ENCODE peak calls at places on chromosomes 11 and 22, in five cellular contexts. X, U, Q, L and W are unnamed samples.

GRCh38 chr11:16739326-16739875 is 954 bp downstream of the C11orf58 start:
- DNase-seq in U (peak; percentile 28), Q (no peak), L (peak; percentile 4), X (peak; percentile 22), W (no peak)

GRCh38 chr11:22879615-22880014 is 19.3 kb upstream of the CCDC179 start:
- DNase-seq in L (no peak), U (peak; percentile 40), Q (no peak), X (no peak), W (no peak)

GRCh38 chr11:16179668-16180067 is 176.7 kb downstream of the SOX6 start:
- DNase-seq in Q (no peak), L (no peak), X (no peak), U (peak; percentile 7), W (no peak)

GRCh38 chr11:66363187-66363601 is 8.4 kb downstream of the SLC29A2 start:
- DNase-seq in L (no peak), Q (no peak), X (no peak), U (no peak), W (no peak)

GRCh38 chr22:30828187-30829155 is 133.8 kb downstream of the OSBP2 start:
- DNase-seq in X (no peak), Q (peak; percentile 8), L (no peak), U (no peak), W (no peak)

GRCh38 chr11:7667460-7667859 is 5.8 kb downstream of the CYB5R2 start:
- DNase-seq in Q (no peak), X (no peak), U (peak; percentile 26), L (peak; percentile 52), W (no peak)

GRCh38 chr11:71171024-71171423 is 81.4 kb downstream of the SHANK2 start:
- DNase-seq in X (no peak), U (no peak), Q (no peak), L (no peak), W (no peak)

GRCh38 chr11:119108151-119108856 is 1.2 kb downstream of the C2CD2L start:
- DNase-seq in X (peak; percentile 71), L (peak; percentile 54), Q (peak; percentile 62), U (peak; percentile 27), W (no peak)

GRCh38 chr11:74970852-74971395 is 17.8 kb upstream of the NEU3 start:
- DNase-seq in U (no peak), L (no peak), Q (no peak), X (no peak), W (no peak)

GRCh38 chr22:48744967-48745841 is 1082.5 kb downstream of the BRD1 start:
- DNase-seq in L (no peak), Q (no peak), U (no peak), X (no peak), W (no peak)

GRCh38 chr22:42560781-42561180 is 7.0 kb downstream of the SERHL2 start:
- DNase-seq in X (peak; percentile 64), L (peak; percentile 70), Q (no peak), U (no peak), W (no peak)

GRCh38 chr11:96002339-96002738 is 78.4 kb upstream of the MTMR2 start:
- DNase-seq in Q (no peak), U (no peak), X (no peak), L (no peak), W (no peak)

GRCh38 chr22:40509401-40510134 is 127.0 kb downstream of the MRTFA start:
- DNase-seq in Q (no peak), U (peak; percentile 96), L (no peak), X (no peak), W (no peak)

GRCh38 chr11:121538054-121538453 is 85.3 kb upstream of the SORL1-AS1 start:
- DNase-seq in L (no peak), U (no peak), X (peak; percentile 58), Q (peak; percentile 52), W (peak; percentile 57)

GRCh38 chr22:43829904-43830851 is 18.1 kb upstream of the EFCAB6 start:
- DNase-seq in Q (no peak), L (no peak), X (no peak), U (peak; percentile 54), W (no peak)

GRCh38 chr11:95556342-95557151 is 233.0 kb downstream of the FAM76B start:
- DNase-seq in L (peak; percentile 82), Q (peak; percentile 34), U (peak; percentile 49), X (no peak), W (peak; percentile 75)

GRCh38 chr11:8863838-8864237 is 47.2 kb upstream of the AKIP1 start:
- DNase-seq in Q (no peak), L (no peak), X (no peak), U (peak; percentile 78), W (no peak)

GRCh38 chr11:8098361-8098760 is 17.4 kb downstream of the TUB start:
- DNase-seq in Q (peak; percentile 16), U (peak; percentile 77), X (no peak), L (no peak), W (no peak)

GRCh38 chr11:32087602-32088001 is 3.3 kb upstream of the RCN1 start:
- DNase-seq in L (no peak), X (no peak), Q (no peak), U (peak; percentile 52), W (no peak)

GRCh38 chr22:30186535-30186934 is 60.0 kb downstream of the LIF start:
- DNase-seq in U (no peak), Q (no peak), L (no peak), X (no peak), W (no peak)

GRCh38 chr11:115222218-115222862 is 281.9 kb downstream of the CADM1 start:
- DNase-seq in U (peak; percentile 98), L (peak; percentile 34), X (peak; percentile 68), Q (peak; percentile 58), W (peak; percentile 96)

GRCh38 chr22:38841635-38842034 is 2.2 kb downstream of the NPTXR start:
- DNase-seq in X (no peak), U (no peak), L (no peak), Q (no peak), W (no peak)

GRCh38 chr22:31872209-31872608 is 72.1 kb upstream of the YWHAH start:
- DNase-seq in X (peak; percentile 27), Q (no peak), U (no peak), L (peak; percentile 23), W (no peak)

GRCh38 chr11:48019230-48019584 is 38.8 kb downstream of the PTPRJ start:
- DNase-seq in L (peak; percentile 70), Q (no peak), U (no peak), X (peak; percentile 70), W (no peak)

GRCh38 chr11:66454828-66455227 is 11.9 kb upstream of the PELI3 start:
- DNase-seq in X (no peak), U (no peak), Q (no peak), L (no peak), W (no peak)

GRCh38 chr22:29202231-29203192 is 3.2 kb upstream of the EMID1 start:
- DNase-seq in L (peak; percentile 65), Q (peak; percentile 92), X (peak; percentile 70), U (peak; percentile 55), W (peak; percentile 87)

GRCh38 chr11:17765381-17766359 is 31.1 kb downstream of the KCNC1 start:
- DNase-seq in L (peak; percentile 89), U (peak; percentile 17), Q (no peak), X (no peak), W (no peak)

GRCh38 chr11:6745465-6746015 is 26.2 kb downstream of the OR2AG2 start:
- DNase-seq in Q (peak; percentile 24), L (no peak), X (no peak), U (no peak), W (no peak)

GRCh38 chr11:2584812-2585565 is 114.8 kb downstream of the KCNQ1OT1 start:
- DNase-seq in L (no peak), U (no peak), X (no peak), Q (no peak), W (no peak)

GRCh38 chr11:33391893-33392251 is 134.7 kb downstream of the HIPK3 start:
- DNase-seq in Q (no peak), U (no peak), L (no peak), X (no peak), W (no peak)

GRCh38 chr11:30617762-30618161 is 31.6 kb upstream of the MPPED2 start:
- DNase-seq in U (no peak), X (no peak), Q (no peak), L (no peak), W (no peak)
- TF ChIP-seq CTCF in U (no peak), X (no peak), Q (no peak), L (peak; percentile 28), W (no peak)

GRCh38 chr22:46984751-46985506 is 222.5 kb downstream of the TBC1D22A start:
- DNase-seq in Q (no peak), X (no peak), L (no peak), U (peak; percentile 69), W (no peak)
- TF ChIP-seq CTCF in Q (no peak), X (no peak), L (no peak), U (no peak), W (no peak)

GRCh38 chr22:49824936-49825335 is 2.7 kb downstream of the BRD1 start:
- DNase-seq in Q (no peak), X (no peak), L (no peak), U (no peak), W (no peak)
- TF ChIP-seq CTCF in Q (no peak), X (no peak), L (no peak), U (no peak), W (no peak)

DNA sequence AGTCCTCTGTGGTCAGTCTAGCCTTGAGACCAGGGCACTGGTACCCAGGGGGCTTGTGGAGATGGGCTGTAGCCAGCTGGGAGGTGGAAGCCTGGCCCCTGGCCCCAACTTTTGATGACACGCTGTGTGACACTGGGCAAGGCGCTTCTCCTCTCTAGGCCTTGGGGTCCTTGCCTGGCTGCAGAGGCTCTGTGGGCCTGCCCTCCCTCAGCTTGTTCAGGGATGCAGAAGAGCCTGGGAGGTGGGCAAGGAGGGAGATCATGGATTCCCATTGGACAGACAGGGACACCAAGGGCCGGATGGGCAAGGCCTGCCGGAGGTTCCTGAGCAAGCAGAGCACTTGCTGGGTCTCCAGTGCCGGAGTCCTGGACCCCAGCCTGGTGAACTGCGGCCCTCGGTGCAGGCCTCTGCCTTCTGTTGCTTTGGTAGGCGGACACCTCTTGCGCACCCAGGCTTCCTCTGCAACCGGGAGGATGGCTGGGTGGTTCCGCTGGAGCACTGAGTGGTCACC is 1.3 kb upstream of the PPP2R5B start:
- DNase-seq in U (no peak), X (no peak), L (no peak), Q (no peak), W (no peak)
- TF ChIP-seq CTCF in U (no peak), X (no peak), L (no peak), Q (no peak), W (no peak)

GRCh38 chr11:35261197-35261596 is 122.2 kb downstream of the CD44 start:
- DNase-seq in U (no peak), L (no peak), Q (no peak), X (no peak), W (no peak)
- TF ChIP-seq CTCF in U (no peak), L (no peak), Q (no peak), X (no peak), W (no peak)

GRCh38 chr11:68020575-68020974 is 9.9 kb upstream of the NDUFS8 start:
- DNase-seq in U (peak; percentile 35), X (peak; percentile 23), Q (no peak), L (peak; percentile 69), W (no peak)
- TF ChIP-seq CTCF in U (peak; percentile 48), X (no peak), Q (no peak), L (peak; percentile 57), W (peak; percentile 17)